ENCODE peak calls at places on chromosomes 11 and 22, in five cellular contexts. One of them, this sample, is unnamed. For H3K4me1, the result is how much of the 10 kb centered on the place peaks cover.

GRCh38 chr22:43213066-43213465 is 26.1 kb upstream of the TTLL12 start:
- DNase-seq in astrocyte: no peak
- DNase-seq in suprapubic skin: no peak
- DNase-seq in uterus: no peak
- DNase-seq in Karpas-422: no peak
- DNase-seq in this sample: no peak

GRCh38 chr22:27919943-27920755 is 1.1 kb upstream of the PITPNB start:
- DNase-seq in suprapubic skin: no peak
- DNase-seq in uterus: peak
- DNase-seq in astrocyte: peak
- DNase-seq in Karpas-422: no peak
- DNase-seq in this sample: peak

GRCh38 chr11:120055646-120056045 is 82.3 kb downstream of the TRIM29 start:
- DNase-seq in Karpas-422: no peak
- DNase-seq in uterus: no peak
- DNase-seq in astrocyte: peak
- DNase-seq in suprapubic skin: peak
- DNase-seq in this sample: peak

GRCh38 chr11:123083623-123084029 is 21.7 kb upstream of the HSPA8 start:
- DNase-seq in Karpas-422: no peak
- DNase-seq in uterus: peak
- DNase-seq in suprapubic skin: peak
- DNase-seq in astrocyte: peak
- DNase-seq in this sample: peak

GRCh38 chr11:69297926-69298777 is 4.2 kb downstream of the MYEOV start:
- DNase-seq in astrocyte: peak
- DNase-seq in Karpas-422: peak
- DNase-seq in suprapubic skin: peak
- DNase-seq in uterus: peak
- DNase-seq in this sample: peak

GRCh38 chr22:44691796-44692661 is 10.0 kb upstream of the PRR5 start:
- DNase-seq in astrocyte: no peak
- DNase-seq in uterus: no peak
- DNase-seq in suprapubic skin: no peak
- DNase-seq in Karpas-422: no peak
- DNase-seq in this sample: no peak

GRCh38 chr11:38937709-38938108 is 2339.7 kb upstream of the RAG2 start:
- DNase-seq in uterus: no peak
- DNase-seq in suprapubic skin: no peak
- DNase-seq in Karpas-422: no peak
- DNase-seq in astrocyte: no peak
- DNase-seq in this sample: no peak

GRCh38 chr11:11313426-11313825 is 39.6 kb downstream of the CSNK2A3 start:
- DNase-seq in suprapubic skin: no peak
- DNase-seq in uterus: no peak
- DNase-seq in Karpas-422: no peak
- DNase-seq in astrocyte: peak
- DNase-seq in this sample: peak

GRCh38 chr11:47002366-47002765 is 65.8 kb downstream of the CSTPP1 start:
- DNase-seq in uterus: no peak
- DNase-seq in Karpas-422: peak
- DNase-seq in astrocyte: no peak
- DNase-seq in suprapubic skin: no peak
- DNase-seq in this sample: no peak

GRCh38 chr11:112166561-112166960 is 611 bp upstream of the TEX12 start:
- DNase-seq in Karpas-422: no peak
- DNase-seq in astrocyte: peak
- DNase-seq in suprapubic skin: no peak
- DNase-seq in uterus: no peak
- DNase-seq in this sample: no peak

GRCh38 chr11:10664005-10664404 is 29.6 kb downstream of the IRAG1 start:
- DNase-seq in uterus: no peak
- DNase-seq in Karpas-422: no peak
- DNase-seq in suprapubic skin: no peak
- DNase-seq in astrocyte: no peak
- DNase-seq in this sample: no peak

GRCh38 chr22:24952837-24953293 is 349 bp downstream of the KIAA1671 start:
- DNase-seq in Karpas-422: no peak
- DNase-seq in astrocyte: peak
- DNase-seq in suprapubic skin: peak
- DNase-seq in uterus: peak
- DNase-seq in this sample: peak

GRCh38 chr11:86183694-86184093 is 60.9 kb upstream of the EED start:
- DNase-seq in astrocyte: no peak
- DNase-seq in Karpas-422: no peak
- DNase-seq in suprapubic skin: no peak
- DNase-seq in uterus: no peak
- DNase-seq in this sample: peak

GRCh38 chr11:34792814-34793241 is 123.4 kb downstream of the APIP start:
- DNase-seq in astrocyte: no peak
- DNase-seq in uterus: no peak
- DNase-seq in suprapubic skin: peak
- DNase-seq in Karpas-422: no peak
- DNase-seq in this sample: no peak

GRCh38 chr11:34790620-34791019 is 125.6 kb downstream of the APIP start:
- DNase-seq in Karpas-422: peak
- DNase-seq in astrocyte: no peak
- DNase-seq in uterus: no peak
- DNase-seq in suprapubic skin: no peak
- DNase-seq in this sample: no peak

GRCh38 chr11:34792143-34792542 is 124.0 kb downstream of the APIP start:
- DNase-seq in astrocyte: no peak
- DNase-seq in suprapubic skin: no peak
- DNase-seq in Karpas-422: no peak
- DNase-seq in uterus: no peak
- DNase-seq in this sample: no peak

GRCh38 chr11:34793666-34794065 is 122.5 kb downstream of the APIP start:
- DNase-seq in astrocyte: no peak
- DNase-seq in suprapubic skin: no peak
- DNase-seq in Karpas-422: no peak
- DNase-seq in uterus: no peak
- DNase-seq in this sample: no peak

DNA sequence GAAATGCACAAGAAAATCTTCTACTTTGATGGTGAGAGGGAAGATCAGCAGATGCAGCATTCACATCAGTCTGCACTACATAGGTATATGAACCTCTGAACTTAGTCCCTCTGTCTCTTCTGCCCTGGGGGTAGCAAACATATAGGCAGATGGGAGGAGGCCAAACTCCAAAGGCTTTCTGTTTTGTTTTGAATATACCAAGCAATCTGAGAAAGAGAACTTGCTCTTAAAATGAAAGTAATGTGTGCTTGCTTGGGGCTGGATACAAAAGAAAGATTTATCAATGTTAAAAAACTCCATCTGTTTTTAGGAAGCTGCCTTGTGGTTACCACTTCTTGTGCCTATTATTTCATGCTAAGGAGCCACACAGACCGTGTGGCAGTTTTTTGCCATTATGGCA is 124.5 kb downstream of the APIP start:
- DNase-seq in suprapubic skin: no peak
- DNase-seq in Karpas-422: no peak
- DNase-seq in astrocyte: no peak
- DNase-seq in uterus: no peak
- DNase-seq in this sample: no peak
- H3K4me1 ChIP-seq in suprapubic skin: under half
- H3K4me1 ChIP-seq in Karpas-422: under half
- H3K4me1 ChIP-seq in astrocyte: under half
- H3K4me1 ChIP-seq in uterus: under half
- H3K4me1 ChIP-seq in this sample: under half

GRCh38 chr11:134230339-134230738 is 5.9 kb downstream of the VPS26B start:
- DNase-seq in suprapubic skin: no peak
- DNase-seq in astrocyte: no peak
- DNase-seq in uterus: no peak
- DNase-seq in Karpas-422: no peak
- DNase-seq in this sample: no peak
- H3K4me1 ChIP-seq in suprapubic skin: half or more
- H3K4me1 ChIP-seq in astrocyte: under half
- H3K4me1 ChIP-seq in uterus: under half
- H3K4me1 ChIP-seq in Karpas-422: under half
- H3K4me1 ChIP-seq in this sample: under half

DNA sequence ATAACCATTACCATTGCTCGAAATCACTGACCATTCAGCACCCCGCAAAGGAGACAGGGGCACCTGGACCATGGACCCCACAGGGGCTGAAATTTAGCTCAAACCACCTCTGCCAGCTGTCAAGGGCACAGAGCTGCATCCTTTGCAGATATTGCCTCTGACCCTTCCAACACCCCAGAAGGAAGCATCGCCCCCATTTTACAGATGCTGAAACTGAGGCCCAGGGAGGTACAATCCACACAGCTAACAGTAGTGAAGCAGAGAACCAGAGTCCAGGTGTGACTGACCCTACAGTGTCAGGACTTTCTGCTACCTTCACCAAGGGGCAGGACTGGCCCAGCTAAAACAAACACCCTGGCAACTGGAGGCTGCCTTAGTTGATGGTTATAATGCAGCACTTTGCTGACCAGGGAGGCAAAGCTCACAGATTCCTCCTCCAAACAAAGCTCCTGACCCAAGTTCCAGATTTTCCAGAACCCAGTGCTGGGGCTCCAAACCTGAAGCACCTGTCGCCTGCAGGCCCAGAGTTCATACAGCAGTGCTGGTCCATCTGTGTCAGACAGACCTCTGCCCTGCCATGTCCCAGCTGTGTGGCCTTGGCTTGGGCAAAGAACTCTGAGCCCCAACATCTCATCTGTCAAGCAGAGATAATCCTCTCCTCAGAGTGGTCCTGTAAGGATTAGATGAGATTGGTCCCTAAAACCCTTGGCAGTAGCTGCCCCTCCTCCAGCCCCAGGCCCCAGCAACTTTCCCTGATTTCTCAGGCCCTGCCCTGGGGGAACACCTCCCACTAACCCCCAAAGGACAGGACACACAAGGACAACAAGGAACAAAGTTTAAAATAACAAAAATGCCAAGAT is 15.2 kb upstream of the ARAP1 start:
- DNase-seq in suprapubic skin: no peak
- DNase-seq in astrocyte: no peak
- DNase-seq in Karpas-422: no peak
- DNase-seq in uterus: no peak
- DNase-seq in this sample: no peak
- H3K4me1 ChIP-seq in suprapubic skin: under half
- H3K4me1 ChIP-seq in astrocyte: under half
- H3K4me1 ChIP-seq in Karpas-422: under half
- H3K4me1 ChIP-seq in uterus: under half
- H3K4me1 ChIP-seq in this sample: under half

GRCh38 chr22:46047226-46047625 is 70.3 kb upstream of the WNT7B start:
- DNase-seq in suprapubic skin: peak
- DNase-seq in astrocyte: no peak
- DNase-seq in Karpas-422: no peak
- DNase-seq in uterus: peak
- DNase-seq in this sample: no peak
- H3K4me1 ChIP-seq in suprapubic skin: half or more
- H3K4me1 ChIP-seq in astrocyte: under half
- H3K4me1 ChIP-seq in Karpas-422: under half
- H3K4me1 ChIP-seq in uterus: under half
- H3K4me1 ChIP-seq in this sample: under half

GRCh38 chr11:60974726-60975125 is 3.2 kb downstream of the CD6 start:
- DNase-seq in astrocyte: no peak
- DNase-seq in uterus: no peak
- DNase-seq in suprapubic skin: peak
- DNase-seq in Karpas-422: no peak
- DNase-seq in this sample: no peak
- H3K4me1 ChIP-seq in astrocyte: under half
- H3K4me1 ChIP-seq in uterus: under half
- H3K4me1 ChIP-seq in suprapubic skin: under half
- H3K4me1 ChIP-seq in Karpas-422: under half
- H3K4me1 ChIP-seq in this sample: under half